ENCODE peak calls at places on chromosomes 4 and X, in eight cellular contexts. X, M, P, J, C, F, Q and T are unnamed samples.
A peak's percentile ranks its signal among the peaks of the same experiment; 100 is the strongest.

GRCh38 chrX:149513713-149514427 is 8.8 kb upstream of the IDS start:
- DNase-seq in X (no peak), M (no peak), P (peak; percentile 70), J (no peak), C (no peak), F (no peak), Q (no peak), T (no peak)

GRCh38 chrX:39063037-39063436 is 261.8 kb downstream of the MID1IP1 start:
- DNase-seq in X (no peak), M (no peak), P (peak; percentile 0), J (peak; percentile 54), C (peak; percentile 45), F (no peak), Q (peak; percentile 84), T (no peak)

GRCh38 chr4:180567080-180567479 is 1676.1 kb upstream of the TENM3 start:
- DNase-seq in X (no peak), M (no peak), P (no peak), J (no peak), C (no peak), F (no peak), Q (no peak), T (no peak)

GRCh38 chrX:53445977-53446376 is 11.8 kb upstream of the HSD17B10 start:
- DNase-seq in X (no peak), M (peak; percentile 51), P (peak; percentile 44), J (peak; percentile 51), C (peak; percentile 43), F (peak; percentile 44), Q (peak; percentile 44), T (no peak)

GRCh38 chr4:133452669-133453068 is 303.6 kb downstream of the PCDH10 start:
- DNase-seq in X (no peak), M (no peak), P (no peak), J (no peak), C (no peak), F (no peak), Q (no peak), T (no peak)

GRCh38 chr4:63296773-63297172 is 1112.5 kb downstream of the TECRL start:
- DNase-seq in X (no peak), M (peak; percentile 15), P (no peak), J (no peak), C (no peak), F (no peak), Q (no peak), T (no peak)

GRCh38 chr4:54440394-54441223 is 211.5 kb downstream of the PDGFRA start:
- DNase-seq in X (no peak), M (peak; percentile 44), P (peak; percentile 60), J (no peak), C (no peak), F (peak; percentile 18), Q (no peak), T (no peak)

GRCh38 chrX:123764967-123765871 is 32.4 kb upstream of the THOC2 start:
- DNase-seq in X (peak; percentile 87), M (peak; percentile 92), P (peak; percentile 91), J (peak; percentile 90), C (peak; percentile 88), F (peak; percentile 81), Q (peak; percentile 85), T (peak; percentile 77)

GRCh38 chr4:113905301-113905700 is 74.1 kb downstream of the ARSJ start:
- DNase-seq in X (no peak), M (no peak), P (peak; percentile 15), J (no peak), C (no peak), F (no peak), Q (no peak), T (no peak)

GRCh38 chrX:118847676-118848075 is 24.1 kb downstream of the ZCCHC12 start:
- DNase-seq in X (no peak), M (peak; percentile 68), P (peak; percentile 68), J (no peak), C (no peak), F (peak; percentile 42), Q (no peak), T (no peak)

GRCh38 chrX:39645059-39645895 is 452.5 kb downstream of the BCOR start:
- DNase-seq in X (peak; percentile 85), M (peak; percentile 63), P (peak; percentile 89), J (peak; percentile 81), C (peak; percentile 20), F (peak; percentile 15), Q (no peak), T (no peak)

GRCh38 chr4:16641971-16642370 is 256.5 kb downstream of the LDB2 start:
- DNase-seq in X (peak; percentile 62), M (no peak), P (peak; percentile 73), J (no peak), C (no peak), F (no peak), Q (no peak), T (no peak)
- H3K27ac ChIP-seq in X (peak overlapping the region; percentile 73), M (no peak overlapping the region), P (no peak overlapping the region), J (no peak overlapping the region), C (no peak overlapping the region), F (no peak overlapping the region), Q (no peak overlapping the region), T (no peak overlapping the region)

GRCh38 chr4:74531952-74532794 is 87.2 kb downstream of the AREG start:
- DNase-seq in X (no peak), M (peak; percentile 73), P (peak; percentile 94), J (no peak), C (no peak), F (peak; percentile 78), Q (peak; percentile 42), T (no peak)
- H3K27ac ChIP-seq in X (no peak overlapping the region), M (peak overlapping the region; percentile 8), P (no peak overlapping the region), J (no peak overlapping the region), C (no peak overlapping the region), F (peak overlapping the region; percentile 43), Q (no peak overlapping the region), T (no peak overlapping the region)

GRCh38 chr4:8410641-8411271 is 29.8 kb downstream of the ACOX3 start:
- DNase-seq in X (peak; percentile 59), M (peak; percentile 80), P (peak; percentile 70), J (peak; percentile 78), C (peak; percentile 55), F (peak; percentile 33), Q (peak; percentile 54), T (no peak)
- H3K27ac ChIP-seq in X (no peak overlapping the region), M (no peak overlapping the region), P (no peak overlapping the region), J (no peak overlapping the region), C (no peak overlapping the region), F (no peak overlapping the region), Q (no peak overlapping the region), T (no peak overlapping the region)

GRCh38 chr4:11611868-11612267 is 183.2 kb upstream of the HS3ST1 start:
- DNase-seq in X (no peak), M (no peak), P (no peak), J (no peak), C (no peak), F (no peak), Q (no peak), T (no peak)
- H3K27ac ChIP-seq in X (no peak overlapping the region), M (no peak overlapping the region), P (no peak overlapping the region), J (no peak overlapping the region), C (no peak overlapping the region), F (no peak overlapping the region), Q (no peak overlapping the region), T (no peak overlapping the region)

GRCh38 chrX:110142096-110142495 is 139.2 kb downstream of the TMEM164 start:
- DNase-seq in X (no peak), M (no peak), P (peak; percentile 36), J (no peak), C (no peak), F (peak; percentile 90), Q (no peak), T (peak; percentile 21)

GRCh38 chrX:110145305-110145704 is 142.4 kb downstream of the TMEM164 start:
- DNase-seq in X (no peak), M (no peak), P (no peak), J (no peak), C (no peak), F (no peak), Q (no peak), T (no peak)

GRCh38 chrX:110146521-110146920 is 143.6 kb downstream of the TMEM164 start:
- DNase-seq in X (peak; percentile 51), M (peak; percentile 67), P (peak; percentile 70), J (no peak), C (peak; percentile 35), F (peak; percentile 42), Q (no peak), T (no peak)

GRCh38 chrX:110143454-110144210 is 140.7 kb downstream of the TMEM164 start:
- DNase-seq in X (no peak), M (no peak), P (no peak), J (peak; percentile 64), C (no peak), F (peak; percentile 56), Q (no peak), T (no peak)

DNA sequence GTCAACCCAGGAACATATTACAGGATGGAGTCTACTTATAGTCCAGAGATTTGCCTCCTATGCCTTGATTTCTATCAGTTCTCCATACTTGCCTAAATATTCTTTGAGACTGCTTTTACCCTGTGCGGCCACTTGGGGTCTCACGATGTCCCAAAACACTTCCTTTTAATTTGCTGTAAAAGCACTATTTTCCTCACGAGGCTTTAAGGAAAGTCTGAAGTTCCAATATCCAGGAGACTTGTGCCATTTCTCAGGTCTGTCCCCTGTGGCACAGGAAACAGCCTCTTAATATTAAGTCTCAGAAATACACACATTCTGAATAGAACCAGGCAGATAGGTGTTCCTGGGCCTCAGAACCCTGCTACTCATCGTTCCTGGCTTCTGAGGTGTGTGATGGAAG is 142.9 kb downstream of the TMEM164 start:
- DNase-seq in X (peak; percentile 20), M (peak; percentile 35), P (peak; percentile 48), J (no peak), C (no peak), F (peak; percentile 7), Q (peak; percentile 40), T (no peak)
- H3K27ac ChIP-seq in X (no peak overlapping the region), M (no peak overlapping the region), P (no peak overlapping the region), J (peak overlapping the region; percentile 49), C (no peak overlapping the region), F (no peak overlapping the region), Q (no peak overlapping the region), T (no peak overlapping the region)

DNA sequence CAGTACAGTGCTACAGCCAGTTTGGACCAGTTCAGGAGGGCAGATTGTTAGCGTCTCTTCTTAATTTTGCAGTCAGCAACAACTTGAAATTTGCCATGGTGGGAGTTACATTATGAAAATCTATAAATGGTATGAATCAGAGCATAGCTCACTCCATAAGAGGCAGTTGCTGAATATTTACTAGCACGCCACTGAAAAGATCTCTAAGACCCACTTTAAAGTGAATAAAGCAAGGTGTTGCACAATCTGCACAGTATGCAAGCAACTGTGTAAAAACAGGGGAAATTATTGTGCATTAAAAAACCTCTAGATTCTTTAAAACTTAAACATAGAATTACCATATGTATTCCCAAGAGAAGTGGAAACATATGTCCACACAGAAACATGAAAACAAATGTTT is 20.2 kb upstream of the SOD3 start:
- DNase-seq in X (no peak), M (no peak), P (peak; percentile 48), J (no peak), C (no peak), F (no peak), Q (no peak), T (no peak)
- H3K27ac ChIP-seq in X (no peak overlapping the region), M (no peak overlapping the region), P (no peak overlapping the region), J (no peak overlapping the region), C (no peak overlapping the region), F (no peak overlapping the region), Q (peak overlapping the region; percentile 68), T (no peak overlapping the region)

GRCh38 chrX:26914232-26914631 is 548.9 kb downstream of the PPP4R3C start:
- DNase-seq in X (no peak), M (no peak), P (no peak), J (no peak), C (no peak), F (no peak), Q (no peak), T (no peak)
- H3K27ac ChIP-seq in X (no peak overlapping the region), M (no peak overlapping the region), P (no peak overlapping the region), J (no peak overlapping the region), C (no peak overlapping the region), F (peak overlapping the region; percentile 63), Q (no peak overlapping the region), T (no peak overlapping the region)